ENCODE peak calls at places on chromosomes 6 and 20, in ten cellular contexts. I is ovary, J is GM12865, L is HCT116, U is astrocyte of the spinal cord, T is bronchial epithelial cell, E is thoracic aorta, Z is small intestine, S is HFF-Myc, F is pancreas. Q is an unnamed sample.

GRCh38 chr6:44801188-44801587 is 413.7 kb downstream of the CDC5L start:
- DNase-seq in U (no peak), E (no peak), F (no peak), L (no peak), S (no peak), Z (no peak), J (no peak), T (no peak), I (no peak), Q (no peak)

GRCh38 chr6:127267742-127268588 is 1.3 kb downstream of the RNF146 start:
- DNase-seq in Z (peak), S (no peak), J (no peak), L (no peak), I (no peak), U (no peak), E (no peak), F (no peak), T (peak), Q (peak)

GRCh38 chr20:52847739-52848359 is 124.3 kb upstream of the TSHZ2 start:
- DNase-seq in S (no peak), Z (no peak), E (no peak), U (no peak), T (peak), L (no peak), I (no peak), J (no peak), F (no peak), Q (peak)

GRCh38 chr6:63634630-63635029 is 972 bp upstream of the PHF3 start:
- DNase-seq in I (no peak), T (no peak), L (no peak), J (no peak), F (no peak), S (no peak), Z (no peak), U (peak), E (no peak), Q (no peak)

GRCh38 chr20:38617011-38617829 is 15.6 kb downstream of the ARHGAP40 start:
- DNase-seq in T (peak), Z (no peak), S (no peak), I (no peak), J (no peak), F (no peak), U (no peak), E (no peak), L (no peak), Q (no peak)

GRCh38 chr20:64161595-64162238 is 2.5 kb upstream of the MYT1 start:
- DNase-seq in S (peak), L (no peak), T (peak), J (peak), U (peak), Z (peak), E (no peak), F (peak), I (peak), Q (peak)

GRCh38 chr6:23533954-23534725 is 591.9 kb upstream of the NRSN1 start:
- DNase-seq in U (no peak), S (no peak), L (no peak), E (no peak), F (no peak), Z (no peak), I (no peak), J (no peak), T (peak), Q (no peak)

GRCh38 chr20:17678886-17679285 is 3.2 kb downstream of the RRBP1 start:
- DNase-seq in T (no peak), U (no peak), F (no peak), E (no peak), L (no peak), Z (no peak), I (no peak), S (no peak), J (no peak), Q (no peak)

GRCh38 chr20:31712564-31713311 is 9.9 kb downstream of the BCL2L1 start:
- DNase-seq in I (no peak), Z (peak), T (peak), E (peak), L (peak), U (peak), S (peak), F (peak), J (no peak), Q (peak)

GRCh38 chr6:7545509-7546369 is 4.3 kb downstream of the DSP start:
- DNase-seq in S (no peak), L (no peak), U (no peak), F (no peak), Z (peak), T (peak), J (no peak), E (no peak), I (no peak), Q (no peak)

GRCh38 chr20:37528442-37529213 is 952 bp upstream of the BLCAP start:
- DNase-seq in F (no peak), I (no peak), E (no peak), U (no peak), S (no peak), Z (no peak), T (peak), L (no peak), J (no peak), Q (no peak)

GRCh38 chr20:56978475-56978874 is 288.0 kb downstream of the BMP7 start:
- DNase-seq in F (no peak), U (no peak), L (no peak), S (no peak), E (no peak), J (no peak), T (no peak), I (no peak), Z (no peak), Q (no peak)

GRCh38 chr20:60020251-60020650 is 62.0 kb downstream of the CDH26 start:
- DNase-seq in T (no peak), E (no peak), L (no peak), U (no peak), J (no peak), Z (no peak), S (no peak), F (no peak), I (no peak), Q (no peak)

GRCh38 chr20:1368448-1369199 is 24.2 kb downstream of the FKBP1A start:
- DNase-seq in L (no peak), I (no peak), Z (no peak), E (no peak), U (peak), S (no peak), J (no peak), T (no peak), F (no peak), Q (peak)

GRCh38 chr6:63904844-63905243 is 269.2 kb downstream of the PHF3 start:
- DNase-seq in I (no peak), U (peak), E (no peak), T (peak), F (no peak), S (peak), Z (no peak), L (no peak), J (no peak), Q (peak)

GRCh38 chr6:129748901-129749748 is 39.1 kb upstream of the ARHGAP18 start:
- DNase-seq in U (peak), T (peak), F (no peak), I (no peak), L (peak), J (peak), Z (no peak), S (no peak), E (no peak), Q (peak)

GRCh38 chr6:168905451-168906090 is 348.1 kb downstream of the THBS2 start:
- DNase-seq in J (no peak), Z (no peak), S (no peak), E (no peak), U (no peak), L (no peak), T (no peak), I (no peak), F (no peak), Q (peak)

GRCh38 chr6:82364087-82365010 is 732 bp downstream of the TPBG start:
- DNase-seq in Z (peak), E (peak), U (peak), F (peak), S (no peak), I (peak), L (peak), J (peak), T (peak), Q (peak)

GRCh38 chr6:82362868-82363267 is 749 bp upstream of the TPBG start:
- DNase-seq in S (peak), F (no peak), L (no peak), E (no peak), I (no peak), Z (no peak), T (peak), U (peak), J (no peak), Q (peak)

GRCh38 chr6:82363368-82364086 is at the start of gene TPBG:
- DNase-seq in U (peak), S (peak), J (peak), Z (peak), F (peak), T (peak), E (no peak), I (peak), L (peak), Q (peak)

GRCh38 chr6:82362144-82362543 is 1.5 kb upstream of the TPBG start:
- DNase-seq in Z (no peak), T (no peak), J (no peak), F (no peak), L (no peak), S (no peak), E (no peak), U (no peak), I (no peak), Q (no peak)

GRCh38 chr6:82365011-82365751 is 1.6 kb downstream of the TPBG start:
- DNase-seq in U (peak), Z (peak), T (peak), F (peak), L (peak), S (no peak), J (peak), E (no peak), I (peak), Q (peak)
- H3K4me3 ChIP-seq in U (peak), Z (peak), T (peak), F (peak), L (peak), S (peak), J (peak), E (peak), I (peak), Q (peak)

GRCh38 chr6:85644374-85644762 is 1.7 kb upstream of the SYNCRIP start:
- DNase-seq in E (no peak), L (no peak), F (no peak), I (no peak), Z (no peak), S (no peak), J (no peak), U (no peak), T (no peak), Q (no peak)
- H3K4me3 ChIP-seq in E (peak), L (peak), F (peak), I (peak), Z (peak), S (peak), J (peak), U (peak), T (peak), Q (peak)

DNA sequence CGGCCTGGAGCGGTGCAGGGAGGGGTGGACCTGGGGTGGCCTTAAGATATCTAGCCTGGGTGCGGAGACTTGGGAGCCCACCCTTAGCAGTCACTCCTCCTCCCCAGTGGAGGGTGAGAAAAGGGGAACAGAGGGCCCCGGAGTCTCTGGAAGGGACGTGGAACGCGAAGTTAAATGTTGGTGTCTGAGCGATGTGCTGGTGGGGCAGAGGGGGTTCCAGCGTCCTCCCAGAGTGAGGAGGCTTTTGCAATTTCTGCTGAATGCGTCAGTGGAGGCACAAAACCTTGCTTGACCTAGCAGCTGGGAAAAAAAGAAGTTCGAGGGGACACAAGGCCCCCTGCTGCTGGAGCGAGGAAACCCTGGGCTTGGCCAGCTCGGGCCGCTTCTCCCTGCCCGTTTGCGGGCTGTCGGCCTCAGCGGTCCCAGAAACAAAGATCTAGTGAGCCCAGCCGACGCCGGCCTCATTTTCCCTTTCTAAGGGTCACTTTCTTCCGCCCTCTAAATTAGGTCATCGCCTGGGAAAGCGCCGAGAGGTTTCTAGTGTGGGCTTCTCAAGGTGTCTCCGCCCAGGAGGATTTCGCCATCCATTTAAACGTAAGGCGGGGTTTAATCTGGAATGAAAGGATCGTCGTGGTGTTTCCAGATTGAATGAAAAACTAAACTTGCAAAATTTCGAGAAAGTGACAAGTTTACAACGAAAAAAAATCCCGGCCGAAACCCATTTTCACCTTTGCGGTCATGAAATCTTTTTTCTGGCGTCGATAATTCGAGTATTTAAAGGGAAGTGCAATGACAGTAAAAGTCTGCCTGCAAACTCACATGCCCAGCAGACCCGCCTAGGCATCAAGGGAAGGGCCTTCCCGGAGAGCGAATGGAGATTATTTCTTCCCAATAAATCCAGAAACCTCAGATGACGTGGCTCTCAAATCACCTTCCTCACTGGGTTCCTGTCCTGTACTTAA is 4.5 kb downstream of the OLIG3 start:
- DNase-seq in F (no peak), Z (no peak), E (no peak), S (no peak), J (no peak), U (no peak), I (no peak), L (no peak), T (no peak), Q (no peak)
- H3K4me3 ChIP-seq in F (no peak), Z (no peak), E (peak), S (no peak), J (no peak), U (no peak), I (no peak), L (no peak), T (no peak), Q (no peak)

GRCh38 chr6:41731561-41732086 is 3.8 kb downstream of the TFEB start:
- DNase-seq in Z (no peak), T (peak), E (no peak), J (no peak), I (no peak), L (no peak), F (no peak), U (no peak), S (no peak), Q (no peak)
- H3K4me3 ChIP-seq in Z (no peak), T (no peak), E (no peak), J (peak), I (no peak), L (no peak), F (no peak), U (no peak), S (no peak), Q (no peak)

GRCh38 chr6:119581220-119581619 is 231.7 kb upstream of the MAN1A1 start:
- DNase-seq in I (no peak), S (no peak), F (no peak), Z (no peak), L (no peak), J (no peak), U (no peak), E (no peak), T (no peak), Q (no peak)
- H3K4me3 ChIP-seq in I (no peak), S (no peak), F (no peak), Z (no peak), L (no peak), J (no peak), U (no peak), E (no peak), T (no peak), Q (no peak)

DNA sequence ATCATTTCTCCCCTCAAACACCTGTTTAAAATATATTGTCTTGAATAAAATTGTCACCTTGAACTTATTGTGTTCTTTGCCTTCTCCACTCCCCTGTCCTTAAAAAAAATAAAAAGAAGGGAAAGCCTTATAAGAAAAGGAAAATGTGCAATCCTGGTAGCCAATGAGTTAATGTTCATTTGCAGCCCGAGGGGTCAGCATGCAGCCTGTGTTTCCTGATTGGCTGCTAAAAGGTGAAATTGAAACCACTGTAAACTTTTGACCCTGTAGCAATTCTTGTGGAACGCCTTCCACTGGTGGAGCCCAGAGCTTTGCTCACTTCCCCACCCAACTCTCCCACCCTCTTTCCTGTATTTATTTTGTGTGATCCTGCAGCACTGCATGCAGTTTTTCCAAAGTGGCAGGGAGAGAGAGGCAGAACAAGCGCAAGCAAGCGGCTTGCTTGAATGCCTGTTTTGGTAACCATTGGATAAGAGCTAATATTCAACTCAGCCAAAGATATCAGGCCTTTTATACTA is 74.9 kb downstream of the NCOA3 start:
- DNase-seq in Z (peak), S (peak), F (no peak), J (peak), U (peak), L (peak), T (peak), E (no peak), I (peak), Q (peak)
- H3K4me3 ChIP-seq in Z (no peak), S (no peak), F (no peak), J (peak), U (no peak), L (peak), T (no peak), E (peak), I (no peak), Q (peak)

GRCh38 chr6:89117285-89118108 is at the start of gene SRSF12:
- DNase-seq in L (no peak), J (peak), E (no peak), Z (peak), S (no peak), T (no peak), U (no peak), F (peak), I (peak), Q (peak)

GRCh38 chr6:89121934-89122333 is 4.1 kb upstream of the SRSF12 start:
- DNase-seq in E (no peak), J (no peak), Z (no peak), T (no peak), S (no peak), F (no peak), U (no peak), I (no peak), L (no peak), Q (no peak)

GRCh38 chr6:89116702-89117101 is 1.2 kb downstream of the SRSF12 start:
- DNase-seq in I (no peak), L (no peak), F (no peak), T (no peak), E (no peak), U (no peak), S (no peak), J (no peak), Z (no peak), Q (no peak)

GRCh38 chr6:89120371-89120770 is 2.5 kb upstream of the SRSF12 start:
- DNase-seq in F (no peak), Z (no peak), U (no peak), E (no peak), S (no peak), L (no peak), T (peak), J (no peak), I (no peak), Q (no peak)

GRCh38 chr6:89118931-89119330 is 1.1 kb upstream of the SRSF12 start:
- DNase-seq in T (no peak), S (no peak), U (no peak), J (no peak), I (no peak), Z (no peak), E (no peak), L (no peak), F (peak), Q (no peak)
- H3K4me3 ChIP-seq in T (no peak), S (no peak), U (no peak), J (no peak), I (no peak), Z (no peak), E (no peak), L (no peak), F (no peak), Q (no peak)

DNA sequence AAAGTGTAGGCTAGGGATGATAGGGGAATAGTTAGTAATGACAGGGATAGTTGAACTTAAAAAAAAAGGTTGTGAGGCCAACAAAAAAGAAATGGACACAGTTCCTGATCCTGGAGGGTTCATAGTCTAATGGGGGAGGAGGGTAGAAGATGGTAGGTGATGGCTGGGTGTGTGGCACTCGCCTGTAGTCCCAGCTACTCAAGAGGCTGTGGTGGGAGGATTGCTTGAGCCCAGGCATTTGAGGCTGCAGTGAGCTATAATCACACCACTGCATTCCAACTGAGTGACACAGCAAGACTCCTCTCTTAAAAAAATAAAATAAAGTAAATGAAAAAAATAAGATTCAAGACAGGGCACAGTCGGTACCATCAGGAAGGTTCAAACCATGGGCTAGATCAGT is 2.4 kb upstream of the MICB start:
- DNase-seq in I (no peak), T (peak), U (peak), L (no peak), Z (peak), J (peak), F (no peak), S (no peak), E (no peak), Q (peak)
- H3K4me3 ChIP-seq in I (no peak), T (no peak), U (no peak), L (peak), Z (no peak), J (peak), F (no peak), S (peak), E (peak), Q (peak)

DNA sequence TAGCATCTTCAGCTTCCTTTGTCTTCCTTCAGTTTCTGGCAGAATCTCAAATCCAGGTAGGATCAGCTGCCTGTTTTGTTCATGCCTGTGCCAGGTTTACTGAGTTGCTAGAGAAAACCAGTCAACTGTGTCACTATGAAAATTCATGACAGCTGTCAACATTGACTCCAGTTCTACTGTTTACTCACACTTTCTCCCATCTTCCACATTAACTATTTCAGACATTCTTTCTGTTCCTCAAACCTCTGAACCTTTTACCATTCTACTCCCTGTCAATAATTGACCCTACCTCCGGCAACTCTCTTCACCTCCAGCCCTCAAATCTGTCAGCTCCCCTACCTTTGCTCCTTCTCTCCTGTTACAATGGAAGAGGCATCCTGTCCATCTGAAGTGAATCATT is 8.5 kb downstream of the ENPP4 start:
- DNase-seq in F (no peak), S (no peak), L (no peak), E (no peak), I (no peak), Z (no peak), U (no peak), J (peak), T (no peak), Q (no peak)
- H3K4me3 ChIP-seq in F (no peak), S (no peak), L (no peak), E (no peak), I (no peak), Z (no peak), U (no peak), J (no peak), T (no peak), Q (no peak)